ENCODE peak calls at places on chromosomes 16 and 17, in eight cellular contexts. X, W, P, O, D, T, U and Q are unnamed samples.

GRCh38 chr16:20931066-20931465 is 30.5 kb downstream of the LYRM1 start:
- DNase-seq in O (no peak), T (no peak), X (no peak), P (no peak), U (no peak), D (no peak), W (no peak), Q (no peak)

GRCh38 chr17:81484195-81484979 is 28.2 kb downstream of the ACTG1 start:
- DNase-seq in X (peak), O (peak), U (peak), P (peak), W (peak), D (peak), T (peak), Q (peak)

GRCh38 chr16:78675312-78675711 is 575.9 kb downstream of the WWOX start:
- DNase-seq in O (no peak), D (no peak), U (no peak), W (no peak), X (no peak), P (no peak), T (no peak), Q (no peak)

GRCh38 chr17:50056217-50056960 is 479 bp downstream of the ITGA3 start:
- DNase-seq in P (peak), D (peak), X (peak), W (no peak), O (peak), T (peak), U (peak), Q (peak)

GRCh38 chr17:69222707-69223106 is 5.9 kb downstream of the ABCA10 start:
- DNase-seq in T (no peak), X (no peak), P (no peak), U (no peak), W (no peak), O (no peak), D (no peak), Q (no peak)

GRCh38 chr16:21244798-21245197 is 11.3 kb downstream of the ANKS4B start:
- DNase-seq in X (no peak), W (no peak), T (no peak), P (no peak), D (no peak), U (no peak), O (no peak), Q (no peak)

GRCh38 chr16:89313583-89313982 is 96.1 kb downstream of the ZNF778 start:
- DNase-seq in P (no peak), O (no peak), X (no peak), W (no peak), D (no peak), U (no peak), T (no peak), Q (no peak)

GRCh38 chr16:66561381-66562080 is 4.7 kb upstream of the CMTM1 start:
- DNase-seq in U (no peak), D (no peak), W (no peak), P (no peak), T (no peak), O (no peak), X (no peak), Q (no peak)

GRCh38 chr17:65370669-65371126 is 190.8 kb downstream of the AXIN2 start:
- DNase-seq in O (peak), D (peak), W (no peak), X (no peak), P (no peak), U (no peak), T (no peak), Q (no peak)

GRCh38 chr17:20992987-20993862 is 49.6 kb downstream of the USP22 start:
- DNase-seq in O (peak), X (no peak), W (peak), U (peak), D (peak), P (no peak), T (peak), Q (peak)

GRCh38 chr17:652310-652709 is 62.3 kb downstream of the VPS53 start:
- DNase-seq in W (no peak), T (no peak), O (no peak), X (no peak), U (no peak), P (no peak), D (no peak), Q (peak)

GRCh38 chr17:2239882-2240430 is 63.6 kb downstream of the SMG6 start:
- DNase-seq in P (no peak), W (peak), T (peak), X (no peak), O (no peak), U (no peak), D (no peak), Q (peak)

GRCh38 chr16:87826798-87827587 is 42.3 kb downstream of the SLC7A5 start:
- DNase-seq in W (no peak), P (no peak), X (no peak), D (no peak), O (no peak), U (no peak), T (no peak), Q (no peak)

GRCh38 chr16:31428277-31428597 is at the start of gene COX6A2:
- DNase-seq in O (no peak), P (no peak), T (no peak), X (no peak), W (no peak), D (peak), U (no peak), Q (peak)

GRCh38 chr16:88290850-88291830 is 91.6 kb upstream of the ZNF469 start:
- DNase-seq in T (no peak), X (no peak), P (no peak), W (no peak), O (no peak), D (no peak), U (no peak), Q (no peak)

GRCh38 chr16:72590179-72590937 is 418.4 kb upstream of the PMFBP1 start:
- DNase-seq in D (no peak), U (no peak), X (no peak), T (no peak), W (no peak), O (no peak), P (no peak), Q (no peak)